ENCODE peak calls at places on chromosome 2, in eight cellular contexts. N is tibial artery, S is A673, I is left lung, R is cardiac muscle cell, O is GM23248, D is astrocyte, X is IMR-90. G is an unnamed sample. For H3K4me1, the result is how much of the 10 kb centered on the place peaks cover.

GRCh38 chr2:231877533-231878456 is 48.4 kb downstream of the NPPC start:
- DNase-seq in N (no peak), S (no peak), I (no peak), R (peak), O (no peak), D (peak), X (peak), G (no peak)

GRCh38 chr2:174678395-174678794 is 80.8 kb upstream of the WIPF1 start:
- DNase-seq in N (no peak), S (no peak), I (no peak), R (no peak), O (no peak), D (no peak), X (no peak), G (no peak)

GRCh38 chr2:73031095-73031678 is 40.3 kb downstream of the SFXN5 start:
- DNase-seq in N (no peak), S (no peak), I (no peak), R (no peak), O (no peak), D (no peak), X (no peak), G (no peak)

GRCh38 chr2:110716959-110717645 is 15.3 kb upstream of the ACOXL start:
- DNase-seq in N (no peak), S (no peak), I (no peak), R (no peak), O (peak), D (no peak), X (no peak), G (no peak)

GRCh38 chr2:55120634-55121359 is 70.5 kb upstream of the RTN4 start:
- DNase-seq in N (peak), S (peak), I (peak), R (peak), O (peak), D (peak), X (peak), G (no peak)

GRCh38 chr2:171957061-171957460 is 34.8 kb downstream of the HAT1 start:
- DNase-seq in N (no peak), S (peak), I (no peak), R (peak), O (peak), D (no peak), X (no peak), G (no peak)

GRCh38 chr2:95041824-95042442 is 16.4 kb downstream of the MAL start:
- DNase-seq in N (no peak), S (no peak), I (no peak), R (no peak), O (no peak), D (no peak), X (no peak), G (no peak)

GRCh38 chr2:210606001-210606400 is 49.6 kb downstream of the CPS1 start:
- DNase-seq in N (no peak), S (no peak), I (no peak), R (no peak), O (no peak), D (peak), X (peak), G (no peak)

GRCh38 chr2:54871457-54872103 is 148.1 kb downstream of the EML6 start:
- DNase-seq in N (no peak), S (no peak), I (no peak), R (no peak), O (peak), D (no peak), X (peak), G (no peak)

GRCh38 chr2:149169653-149170052 is 131.2 kb downstream of the LYPD6B start:
- DNase-seq in N (no peak), S (no peak), I (no peak), R (no peak), O (peak), D (no peak), X (no peak), G (no peak)

GRCh38 chr2:229713371-229714079 is 830 bp downstream of the DNER start:
- DNase-seq in N (no peak), S (peak), I (peak), R (peak), O (peak), D (no peak), X (no peak), G (no peak)

GRCh38 chr2:159290289-159290907 is 3.9 kb upstream of the WDSUB1 start:
- DNase-seq in N (no peak), S (peak), I (no peak), R (no peak), O (peak), D (peak), X (peak), G (peak)

GRCh38 chr2:230205034-230205433 is 14.8 kb downstream of the SP110 start:
- DNase-seq in N (no peak), S (no peak), I (no peak), R (no peak), O (no peak), D (no peak), X (no peak), G (no peak)

GRCh38 chr2:202149155-202149762 is 76.2 kb downstream of the KIAA2012 start:
- DNase-seq in N (peak), S (peak), I (no peak), R (peak), O (peak), D (peak), X (peak), G (no peak)

GRCh38 chr2:74558284-74559230 is 4.0 kb downstream of the DOK1 start:
- DNase-seq in N (no peak), S (no peak), I (no peak), R (no peak), O (peak), D (no peak), X (no peak), G (no peak)

GRCh38 chr2:231527091-231527395 is 3.2 kb downstream of the NMUR1 start:
- DNase-seq in N (no peak), S (no peak), I (no peak), R (no peak), O (no peak), D (no peak), X (no peak), G (no peak)

GRCh38 chr2:227267406-227268115 is 57.5 kb upstream of the MFF start:
- DNase-seq in N (no peak), S (no peak), I (no peak), R (no peak), O (peak), D (no peak), X (no peak), G (no peak)

GRCh38 chr2:192016265-192016664 is 169.4 kb upstream of the CAVIN2 start:
- DNase-seq in N (no peak), S (no peak), I (no peak), R (no peak), O (peak), D (peak), X (peak), G (no peak)

GRCh38 chr2:10188211-10188610 is 65.7 kb downstream of the RRM2 start:
- DNase-seq in N (no peak), S (peak), I (no peak), R (no peak), O (peak), D (no peak), X (peak), G (no peak)

GRCh38 chr2:54984476-54984875 is 65.8 kb downstream of the RTN4 start:
- DNase-seq in N (no peak), S (no peak), I (no peak), R (no peak), O (no peak), D (peak), X (no peak), G (no peak)

GRCh38 chr2:174485763-174486613 is 841 bp downstream of the GPR155 start:
- DNase-seq in N (no peak), S (peak), I (no peak), R (peak), O (peak), D (peak), X (peak), G (peak)

GRCh38 chr2:10266133-10266620 is 36.5 kb upstream of the HPCAL1 start:
- DNase-seq in N (peak), S (no peak), I (peak), R (no peak), O (peak), D (peak), X (peak), G (no peak)

GRCh38 chr2:132873738-132874137 is 203.7 kb upstream of the LYPD1 start:
- DNase-seq in N (no peak), S (no peak), I (no peak), R (no peak), O (no peak), D (no peak), X (no peak), G (no peak)

GRCh38 chr2:225994748-225995405 is 595.4 kb downstream of the NYAP2 start:
- DNase-seq in N (no peak), S (no peak), I (no peak), R (no peak), O (peak), D (peak), X (peak), G (no peak)

GRCh38 chr2:141075753-141076152 is 1055.1 kb downstream of the LRP1B start:
- DNase-seq in N (no peak), S (no peak), I (no peak), R (no peak), O (no peak), D (no peak), X (no peak), G (no peak)

GRCh38 chr2:39215545-39215944 is 28.2 kb downstream of the CDKL4 start:
- DNase-seq in N (no peak), S (no peak), I (no peak), R (no peak), O (peak), D (no peak), X (peak), G (no peak)

GRCh38 chr2:39620067-39620466 is 45.6 kb upstream of the TMEM178A start:
- DNase-seq in N (peak), S (peak), I (no peak), R (no peak), O (peak), D (peak), X (peak), G (no peak)

GRCh38 chr2:9094117-9094516 is 90.6 kb upstream of the MBOAT2 start:
- DNase-seq in N (no peak), S (no peak), I (no peak), R (no peak), O (no peak), D (no peak), X (no peak), G (no peak)

GRCh38 chr2:19358242-19359020 is at the start of gene OSR1:
- DNase-seq in N (peak), S (no peak), I (peak), R (peak), O (peak), D (peak), X (peak), G (no peak)

GRCh38 chr2:149465873-149466272 is 121.7 kb downstream of the MMADHC start:
- DNase-seq in N (no peak), S (no peak), I (no peak), R (no peak), O (no peak), D (no peak), X (no peak), G (no peak)

GRCh38 chr2:96739051-96739632 is 722 bp downstream of the LMAN2L start:
- DNase-seq in N (no peak), S (no peak), I (no peak), R (no peak), O (peak), D (no peak), X (no peak), G (no peak)

GRCh38 chr2:201452058-201452736 is 657 bp downstream of the STRADB start:
- DNase-seq in N (no peak), S (peak), I (no peak), R (no peak), O (peak), D (no peak), X (no peak), G (no peak)

GRCh38 chr2:109736177-109736827 is 57.8 kb upstream of the RGPD5 start:
- DNase-seq in N (peak), S (peak), I (no peak), R (peak), O (peak), D (peak), X (peak), G (no peak)

GRCh38 chr2:67394734-67395133 is 2.4 kb upstream of the ETAA1 start:
- DNase-seq in N (no peak), S (no peak), I (no peak), R (no peak), O (peak), D (peak), X (peak), G (no peak)

DNA sequence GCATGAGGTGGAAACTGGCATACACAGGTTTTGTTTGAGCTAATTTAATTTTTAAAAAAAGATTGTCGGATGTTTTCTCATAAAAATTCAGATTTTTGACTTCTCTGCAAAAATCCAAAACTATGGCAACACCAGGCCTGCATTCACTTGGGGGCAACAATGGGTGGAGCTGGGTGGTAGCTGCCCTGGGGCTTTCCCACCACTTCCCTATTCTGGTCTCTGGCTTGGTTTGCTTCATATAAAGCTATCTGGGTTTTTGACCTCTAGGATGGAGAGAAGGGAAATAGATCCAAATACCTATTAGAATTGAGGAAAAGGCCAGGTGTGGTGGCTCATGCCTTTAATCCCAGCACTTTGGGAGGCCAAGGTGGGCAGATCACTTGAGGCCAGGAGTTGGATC is 5.5 kb upstream of the CYP27A1 start:
- DNase-seq in N (no peak), S (no peak), I (no peak), R (no peak), O (no peak), D (no peak), X (no peak), G (no peak)
- H3K4me1 ChIP-seq in N (under half), S (under half), I (under half), R (under half), O (under half), D (under half), X (under half), G (under half)

GRCh38 chr2:127566139-127566417 is 30.6 kb downstream of the MYO7B start:
- DNase-seq in N (no peak), S (no peak), I (no peak), R (no peak), O (no peak), D (no peak), X (no peak), G (no peak)
- H3K4me1 ChIP-seq in N (under half), S (under half), I (under half), R (under half), O (under half), D (under half), X (under half), G (under half)

GRCh38 chr2:239322414-239323086 is 78.3 kb downstream of the HDAC4 start:
- DNase-seq in N (peak), S (no peak), I (no peak), R (no peak), O (peak), D (peak), X (peak), G (no peak)
- H3K4me1 ChIP-seq in N (under half), S (under half), I (under half), R (under half), O (under half), D (under half), X (under half), G (under half)

GRCh38 chr2:238895901-238896600 is 48.2 kb downstream of the TWIST2 start:
- DNase-seq in N (peak), S (no peak), I (no peak), R (no peak), O (peak), D (peak), X (peak), G (no peak)

GRCh38 chr2:238893349-238894000 is 45.6 kb downstream of the TWIST2 start:
- DNase-seq in N (no peak), S (no peak), I (no peak), R (no peak), O (peak), D (no peak), X (no peak), G (no peak)

GRCh38 chr2:238894226-238894949 is 46.5 kb downstream of the TWIST2 start:
- DNase-seq in N (no peak), S (no peak), I (no peak), R (no peak), O (peak), D (no peak), X (no peak), G (no peak)

GRCh38 chr2:238895361-238895882 is 47.5 kb downstream of the TWIST2 start:
- DNase-seq in N (no peak), S (no peak), I (no peak), R (no peak), O (peak), D (peak), X (no peak), G (no peak)

DNA sequence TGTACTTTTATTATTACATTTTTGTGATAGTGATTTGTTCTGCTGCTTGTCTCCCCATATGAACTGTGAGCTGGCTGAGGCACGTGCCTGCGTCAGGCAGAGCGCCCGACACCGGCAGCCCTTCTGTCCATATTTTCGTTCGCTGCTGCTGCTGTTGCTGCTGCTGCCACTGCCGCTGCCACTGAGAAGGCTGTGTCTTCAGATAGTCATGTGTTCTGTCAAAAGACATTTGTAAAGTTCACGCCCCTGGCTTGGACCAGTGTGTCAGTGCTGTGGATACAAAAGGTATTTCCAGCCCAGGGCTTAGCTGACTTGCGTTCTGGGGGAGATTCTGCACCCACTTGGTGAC is 47.0 kb downstream of the TWIST2 start:
- DNase-seq in N (no peak), S (no peak), I (no peak), R (no peak), O (peak), D (no peak), X (no peak), G (no peak)
- H3K4me1 ChIP-seq in N (under half), S (under half), I (under half), R (under half), O (half or more), D (under half), X (under half), G (under half)

DNA sequence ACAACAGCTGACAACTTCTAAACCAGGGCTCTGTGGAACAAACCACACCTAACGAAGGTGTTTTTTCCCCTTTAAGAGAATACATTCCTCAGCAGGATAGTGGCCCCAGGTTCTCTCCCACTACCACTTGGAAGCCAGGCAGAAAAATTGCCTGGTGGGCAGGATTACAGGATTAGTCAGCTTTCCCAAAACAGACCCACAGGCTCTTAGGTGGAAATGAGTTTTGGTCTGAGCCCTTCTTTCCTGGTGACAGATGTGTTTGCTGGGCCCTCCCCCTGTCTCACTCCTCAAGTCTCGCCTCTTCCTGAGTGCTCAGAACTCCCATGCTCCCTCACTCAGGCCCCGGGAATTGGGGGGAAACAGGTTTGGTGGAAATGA is 139.4 kb upstream of the HAAO start:
- DNase-seq in N (no peak), S (no peak), I (no peak), R (no peak), O (no peak), D (peak), X (peak), G (no peak)
- H3K4me1 ChIP-seq in N (half or more), S (under half), I (half or more), R (under half), O (under half), D (under half), X (under half), G (under half)

GRCh38 chr2:241357531-241357930 is 1.4 kb downstream of the FARP2 start:
- DNase-seq in N (no peak), S (no peak), I (no peak), R (no peak), O (no peak), D (no peak), X (no peak), G (no peak)

GRCh38 chr2:241359481-241360045 is 3.5 kb downstream of the FARP2 start:
- DNase-seq in N (no peak), S (no peak), I (no peak), R (no peak), O (no peak), D (no peak), X (no peak), G (no peak)

GRCh38 chr2:241356871-241357260 is 781 bp downstream of the FARP2 start:
- DNase-seq in N (no peak), S (peak), I (no peak), R (no peak), O (peak), D (no peak), X (no peak), G (no peak)

GRCh38 chr2:241355983-241356870 is at the start of gene FARP2:
- DNase-seq in N (peak), S (peak), I (peak), R (peak), O (peak), D (peak), X (peak), G (peak)

DNA sequence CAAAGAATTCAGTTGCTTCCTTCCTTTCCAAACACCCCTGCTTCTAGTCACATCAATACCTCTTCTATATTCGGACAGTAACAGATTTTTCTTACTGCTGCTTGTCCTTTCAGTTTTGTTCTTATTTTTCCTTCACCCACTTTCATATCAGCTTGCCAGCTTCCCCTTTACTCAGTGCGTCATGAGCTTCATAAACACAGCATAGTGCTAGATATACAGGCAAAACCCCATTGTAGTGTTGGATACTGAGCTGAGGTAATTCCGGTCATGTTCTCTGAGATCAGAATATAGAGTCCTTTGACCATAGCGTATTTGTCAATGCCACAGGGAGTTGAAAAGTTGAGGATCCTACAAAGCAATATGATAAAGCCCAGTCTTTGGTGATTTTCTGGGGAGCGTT is 2.4 kb downstream of the FARP2 start:
- DNase-seq in N (no peak), S (no peak), I (no peak), R (no peak), O (no peak), D (peak), X (no peak), G (no peak)
- H3K4me1 ChIP-seq in N (under half), S (under half), I (under half), R (under half), O (under half), D (under half), X (under half), G (under half)